ENCODE peak calls at places on chromosomes 6 and 20, in ten cellular contexts. X, Z, W, L, Q, T, K, M, E and G are unnamed samples.

GRCh38 chr20:8126979-8127378 is 5.1 kb upstream of the PLCB1 start:
- DNase-seq in K (no peak), M (no peak), L (no peak), W (no peak), Q (no peak), E (no peak), X (no peak), T (no peak), Z (no peak), G (no peak)

GRCh38 chr6:151847064-151847463 is 39.6 kb downstream of the ESR1 start:
- DNase-seq in Z (peak; percentile 27), E (peak; percentile 11), K (peak; percentile 29), W (no peak), T (peak; percentile 56), M (peak; percentile 71), Q (peak; percentile 38), X (no peak), L (no peak), G (no peak)

GRCh38 chr20:35318502-35319157 is 26.4 kb upstream of the FAM83C start:
- DNase-seq in W (no peak), M (no peak), E (peak; percentile 23), T (no peak), Z (peak; percentile 81), L (no peak), K (no peak), Q (peak; percentile 88), X (no peak), G (no peak)

GRCh38 chr6:149392535-149392934 is 7.5 kb upstream of the SUMO4 start:
- DNase-seq in W (no peak), Z (no peak), T (no peak), M (no peak), K (no peak), E (no peak), L (no peak), Q (no peak), X (no peak), G (no peak)

GRCh38 chr6:157892363-157892878 is 69.4 kb downstream of the SNX9 start:
- DNase-seq in X (no peak), T (no peak), Z (no peak), E (no peak), K (no peak), W (no peak), M (no peak), Q (no peak), L (no peak), G (no peak)

GRCh38 chr6:95280690-95281273 is 296.6 kb upstream of the MANEA start:
- DNase-seq in K (peak; percentile 39), Q (no peak), Z (peak; percentile 11), E (peak; percentile 9), T (no peak), W (no peak), X (no peak), M (peak; percentile 12), L (no peak), G (no peak)

GRCh38 chr6:14425805-14426204 is 308.2 kb downstream of the CD83 start:
- DNase-seq in E (no peak), T (no peak), W (no peak), X (no peak), Q (no peak), K (no peak), M (no peak), L (no peak), Z (no peak), G (no peak)

GRCh38 chr6:37919417-37920157 is 100.1 kb downstream of the ZFAND3 start:
- DNase-seq in M (no peak), L (no peak), Q (no peak), K (no peak), T (no peak), Z (no peak), W (no peak), X (no peak), E (no peak), G (no peak)

GRCh38 chr6:1477432-1478090 is 88.2 kb downstream of the FOXF2 start:
- DNase-seq in X (no peak), T (no peak), K (no peak), Z (no peak), Q (peak; percentile 91), E (no peak), M (no peak), W (no peak), L (no peak), G (no peak)

DNA sequence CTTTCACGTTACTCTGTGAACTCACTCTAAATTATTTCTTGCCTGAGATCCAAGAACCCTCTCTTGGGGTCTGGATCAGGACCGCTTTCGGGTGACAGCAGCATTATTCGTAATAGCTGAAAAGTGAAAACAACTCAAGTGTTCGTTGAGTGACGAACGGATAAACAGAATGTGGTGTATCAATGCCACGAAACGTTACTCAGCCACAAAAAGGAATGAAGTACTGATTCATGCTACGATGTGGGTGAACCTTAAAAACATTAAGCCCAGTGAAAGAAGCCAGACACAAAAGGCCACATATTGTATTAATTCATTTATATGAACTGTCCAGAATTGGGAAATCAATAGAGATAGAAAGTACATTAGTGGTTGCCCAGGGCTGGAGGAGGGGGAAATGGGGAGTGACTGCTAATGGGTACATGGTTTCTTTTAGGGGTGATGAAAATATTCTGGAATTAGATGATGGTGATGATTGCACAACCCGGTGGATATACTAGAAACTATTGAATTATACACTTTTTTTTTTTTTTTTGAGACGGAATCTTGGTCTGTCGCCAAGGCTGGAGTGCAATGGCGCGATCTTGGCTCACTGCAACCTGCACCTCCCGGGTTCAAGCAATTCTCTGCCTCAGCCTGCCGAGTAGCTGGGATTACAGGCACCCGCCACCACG is 8.4 kb downstream of the PTGIS start:
- DNase-seq in E (no peak), W (no peak), Z (no peak), K (no peak), Q (peak; percentile 94), T (no peak), M (no peak), L (no peak), X (no peak), G (no peak)
- TF ChIP-seq CTCF in E (no peak), W (no peak), Z (no peak), K (no peak), Q (no peak), T (no peak), M (no peak), L (no peak), X (no peak), G (no peak)

DNA sequence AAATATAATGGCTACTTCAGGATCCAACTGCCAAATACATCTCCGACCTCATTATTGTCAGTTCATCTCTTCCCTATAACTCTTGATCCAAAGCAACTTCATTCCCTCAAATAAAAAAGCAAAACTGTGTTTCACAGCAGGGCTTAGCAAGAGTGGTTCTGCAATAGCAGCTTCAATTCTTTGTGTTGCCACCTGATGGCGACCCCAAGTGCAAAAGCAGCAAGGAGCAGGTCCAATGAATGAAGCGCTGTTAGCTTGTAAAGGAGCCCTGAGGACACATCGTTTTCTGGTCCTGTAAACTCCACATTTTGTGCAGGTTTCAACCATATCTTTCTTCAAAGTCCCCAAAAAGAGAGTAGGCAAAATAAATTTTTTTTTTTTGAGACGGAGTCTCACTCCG is 19.6 kb downstream of the RTN4IP1 start:
- DNase-seq in M (no peak), K (peak; percentile 52), Q (no peak), T (peak; percentile 45), E (no peak), Z (peak; percentile 48), L (no peak), X (peak; percentile 37), W (peak; percentile 29), G (no peak)
- TF ChIP-seq CTCF in M (peak; percentile 39), K (peak; percentile 31), Q (peak; percentile 17), T (no peak), E (no peak), Z (peak; percentile 47), L (no peak), X (peak; percentile 16), W (peak; percentile 66), G (peak; percentile 37)

GRCh38 chr6:16871047-16871446 is 109.8 kb upstream of the ATXN1 start:
- DNase-seq in X (no peak), L (no peak), Z (no peak), K (no peak), Q (no peak), M (no peak), T (no peak), E (no peak), W (no peak), G (no peak)

GRCh38 chr6:16873698-16874097 is 112.4 kb upstream of the ATXN1 start:
- DNase-seq in Q (no peak), K (no peak), Z (no peak), T (no peak), X (no peak), W (no peak), E (no peak), M (no peak), L (no peak), G (no peak)

GRCh38 chr6:16868968-16869367 is 107.7 kb upstream of the ATXN1 start:
- DNase-seq in L (no peak), K (no peak), W (no peak), E (no peak), Q (no peak), Z (no peak), X (no peak), T (no peak), M (no peak), G (no peak)

GRCh38 chr6:16876201-16876600 is 114.9 kb upstream of the ATXN1 start:
- DNase-seq in L (no peak), M (no peak), E (no peak), W (no peak), K (no peak), X (no peak), T (no peak), Q (no peak), Z (no peak), G (no peak)

DNA sequence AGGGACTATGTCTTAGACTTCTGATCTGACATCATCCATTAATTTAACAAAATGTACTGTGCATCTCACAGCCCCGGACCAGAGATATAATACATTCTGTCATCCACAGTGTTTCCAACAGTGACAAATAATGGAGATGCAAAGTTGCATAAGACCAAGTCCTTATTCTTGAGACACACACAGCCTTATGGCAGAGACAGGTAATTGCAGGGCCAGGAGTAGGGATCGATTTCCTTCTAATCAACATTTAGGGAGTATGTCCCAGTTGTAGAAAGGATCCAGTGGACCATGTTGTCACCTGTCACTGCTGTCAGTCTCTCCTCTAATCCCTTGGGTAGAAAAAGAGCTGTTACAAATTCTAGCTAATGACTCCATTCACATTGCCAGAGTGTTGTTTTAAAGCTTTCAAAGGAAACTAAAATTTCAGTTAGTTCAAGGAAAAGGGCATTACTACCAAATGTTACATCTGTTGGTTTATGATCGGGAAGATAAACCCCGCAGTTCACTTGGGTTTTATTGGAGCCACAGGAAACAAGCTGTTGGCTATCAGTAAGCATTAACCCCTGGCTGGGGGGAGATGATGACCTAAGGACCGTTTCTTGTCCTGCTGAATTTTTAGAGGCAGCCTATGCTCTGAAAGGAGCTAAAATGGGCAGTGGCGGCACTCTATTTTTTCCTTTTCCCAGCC is 111.4 kb upstream of the ATXN1 start:
- DNase-seq in E (no peak), M (no peak), Q (no peak), X (no peak), T (no peak), K (peak; percentile 11), Z (no peak), W (no peak), L (no peak), G (no peak)
- TF ChIP-seq CTCF in E (no peak), M (no peak), Q (peak; percentile 6), X (no peak), T (no peak), K (peak; percentile 3), Z (no peak), W (no peak), L (no peak), G (no peak)

DNA sequence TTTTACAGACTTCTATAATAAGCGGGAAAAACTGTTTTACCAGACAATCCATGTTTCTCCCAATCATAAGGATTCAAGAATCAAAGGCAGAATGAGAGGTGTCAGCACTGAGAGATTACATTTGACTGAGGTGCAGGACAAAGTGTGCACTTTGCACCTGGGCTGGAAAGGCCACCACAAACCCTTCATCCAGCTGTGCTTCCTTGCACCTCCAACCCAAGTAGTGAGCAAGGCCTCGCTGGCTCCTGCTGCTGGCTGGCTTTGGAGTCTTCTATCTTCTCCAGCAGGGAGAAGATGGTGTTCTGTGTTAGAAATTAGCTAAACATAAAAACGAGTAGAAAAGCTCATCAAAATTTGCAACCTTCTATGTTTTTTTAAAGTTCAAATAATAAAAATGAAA is 77.7 kb downstream of the CHD6 start:
- DNase-seq in K (no peak), Q (no peak), X (no peak), Z (no peak), E (no peak), W (no peak), L (no peak), M (no peak), T (no peak), G (no peak)
- TF ChIP-seq CTCF in K (no peak), Q (no peak), X (no peak), Z (no peak), E (no peak), W (no peak), L (no peak), M (no peak), T (no peak), G (no peak)